ENCODE peak calls at places on chromosomes 5 and 9, in five cellular contexts. S is astrocyte, X is HCT116, W is spleen, B is sigmoid colon. M is an unnamed sample.

GRCh38 chr9:115964710-115965347 is 188.8 kb upstream of the PAPPA start:
- DNase-seq in S (no peak), X (no peak), W (no peak), B (no peak), M (no peak)

GRCh38 chr9:86487222-86487841 is 133.1 kb upstream of the TUT7 start:
- DNase-seq in S (peak; percentile 36), X (peak; percentile 31), W (no peak), B (no peak), M (no peak)

GRCh38 chr9:95341262-95342011 is 23.9 kb upstream of the FANCC start:
- DNase-seq in S (no peak), X (no peak), W (no peak), B (no peak), M (no peak)

GRCh38 chr9:127162046-127162445 is 39.6 kb upstream of the ANGPTL2 start:
- DNase-seq in S (no peak), X (no peak), W (no peak), B (peak; percentile 47), M (no peak)

GRCh38 chr5:123943136-123943535 is 431.2 kb downstream of the CSNK1G3 start:
- DNase-seq in S (no peak), X (no peak), W (no peak), B (no peak), M (no peak)

GRCh38 chr9:94759937-94760336 is 33.4 kb downstream of the AOPEP start:
- DNase-seq in S (no peak), X (no peak), W (no peak), B (no peak), M (no peak)

GRCh38 chr5:140109818-140110733 is 3.8 kb upstream of the PURA start:
- DNase-seq in S (no peak), X (no peak), W (no peak), B (no peak), M (no peak)

GRCh38 chr9:95459867-95460626 is 56.7 kb downstream of the PTCH1 start:
- DNase-seq in S (no peak), X (no peak), W (no peak), B (no peak), M (no peak)

GRCh38 chr9:109401169-109401989 is 80.5 kb upstream of the EPB41L4B start:
- DNase-seq in S (peak; percentile 17), X (peak; percentile 49), W (no peak), B (no peak), M (no peak)

GRCh38 chr5:31459594-31459993 is 72.3 kb downstream of the DROSHA start:
- DNase-seq in S (peak; percentile 38), X (no peak), W (no peak), B (no peak), M (no peak)

GRCh38 chr5:22572941-22573340 is 280.2 kb downstream of the CDH12 start:
- DNase-seq in S (no peak), X (no peak), W (no peak), B (no peak), M (no peak)

GRCh38 chr9:17004500-17004899 is 130.3 kb upstream of the CNTLN start:
- DNase-seq in S (peak; percentile 14), X (no peak), W (no peak), B (no peak), M (no peak)

GRCh38 chr5:146533260-146533857 is 17.4 kb upstream of the GPR151 start:
- DNase-seq in S (peak; percentile 41), X (peak; percentile 73), W (peak; percentile 77), B (no peak), M (peak; percentile 66)

DNA sequence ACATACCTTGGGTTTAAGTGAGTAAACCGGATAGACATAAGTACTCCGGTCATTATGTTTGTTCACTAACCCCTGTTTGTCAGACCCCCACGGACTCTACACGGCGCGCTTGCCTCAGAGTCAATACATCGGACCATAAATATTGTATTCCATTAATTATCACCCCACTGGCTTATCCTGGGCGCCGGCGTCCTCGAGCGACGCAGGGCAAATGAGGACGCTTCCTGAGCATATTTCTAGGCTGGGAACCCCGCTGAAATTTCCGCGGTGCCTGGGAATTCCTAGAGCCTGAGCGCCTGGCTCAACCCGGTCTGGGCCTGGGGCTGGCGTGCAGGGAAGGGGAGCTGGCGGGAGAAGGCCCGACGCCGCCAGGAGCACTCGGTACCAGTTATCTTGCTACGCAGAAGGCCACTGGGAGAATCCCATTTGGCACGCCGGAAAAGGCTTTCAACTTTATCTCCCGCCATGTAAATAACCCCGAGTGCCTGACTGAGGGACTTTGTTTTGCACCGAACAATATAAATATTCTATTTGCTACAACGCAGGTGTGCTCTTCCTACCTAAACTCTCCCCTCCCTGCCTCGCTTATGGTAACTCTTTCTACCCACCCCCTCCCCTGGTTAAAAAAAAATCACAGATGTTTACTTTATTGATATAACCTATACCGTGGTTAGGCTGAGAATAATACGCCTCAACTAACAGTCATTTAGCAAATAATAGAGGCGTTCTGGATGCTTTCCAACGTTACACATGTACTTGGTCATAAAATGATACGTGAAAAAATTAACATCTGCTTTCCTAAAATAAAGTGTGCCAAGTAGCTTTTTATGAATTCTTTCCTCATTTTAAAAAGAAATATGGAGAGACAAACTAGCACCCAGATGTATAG is 19.5 kb downstream of the NR2F1 start:
- DNase-seq in S (no peak), X (no peak), W (no peak), B (no peak), M (no peak)
- H3K4me3 ChIP-seq in S (peak overlapping the region; percentile 49), X (no peak overlapping the region), W (no peak overlapping the region), B (no peak overlapping the region), M (peak overlapping the region; percentile 23)

GRCh38 chr9:136729926-136730325 is 12.8 kb downstream of the LCN10 start:
- DNase-seq in S (no peak), X (no peak), W (no peak), B (no peak), M (no peak)
- H3K27ac ChIP-seq in S (no peak overlapping the region), X (peak overlapping the region; percentile 97), W (no peak overlapping the region), B (no peak overlapping the region), M (no peak overlapping the region)

DNA sequence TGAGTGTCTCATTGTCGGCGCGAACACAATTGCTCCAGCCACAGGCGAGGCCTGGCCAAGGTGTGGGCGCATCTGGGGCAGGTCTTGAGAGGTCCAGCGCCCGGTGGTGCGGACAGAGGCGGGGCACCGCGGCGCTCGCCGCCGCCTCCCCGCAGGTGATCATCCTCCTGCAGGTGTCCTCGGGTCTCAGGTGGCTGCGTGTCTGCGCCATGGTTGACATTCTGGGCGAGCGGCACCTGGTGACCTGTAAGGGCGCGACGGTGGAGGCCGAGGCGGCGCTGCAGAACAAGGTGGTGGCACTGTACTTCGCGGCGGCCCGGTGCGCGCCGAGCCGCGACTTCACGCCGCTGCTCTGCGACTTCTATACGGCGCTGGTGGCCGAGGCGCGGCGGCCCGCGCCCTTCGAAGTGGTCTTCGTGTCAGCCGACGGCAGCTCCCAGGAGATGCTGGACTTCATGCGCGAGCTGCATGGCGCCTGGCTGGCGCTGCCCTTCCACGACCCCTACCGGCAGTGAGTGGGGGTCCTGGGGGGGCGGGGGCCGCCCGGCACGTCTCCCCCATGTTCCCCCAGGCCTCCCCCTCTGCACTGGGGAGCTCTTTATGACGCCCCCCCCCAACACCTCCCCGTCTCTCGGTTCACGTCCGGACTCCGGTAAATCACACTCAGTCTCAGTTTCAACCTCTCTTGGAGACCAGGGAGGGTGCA is 401 bp downstream of the NXNL2 start:
- DNase-seq in S (no peak), X (no peak), W (peak; percentile 86), B (no peak), M (no peak)
- TF ChIP-seq CTCF in S (no peak), X (no peak), W (no peak), B (no peak), M (no peak)

DNA sequence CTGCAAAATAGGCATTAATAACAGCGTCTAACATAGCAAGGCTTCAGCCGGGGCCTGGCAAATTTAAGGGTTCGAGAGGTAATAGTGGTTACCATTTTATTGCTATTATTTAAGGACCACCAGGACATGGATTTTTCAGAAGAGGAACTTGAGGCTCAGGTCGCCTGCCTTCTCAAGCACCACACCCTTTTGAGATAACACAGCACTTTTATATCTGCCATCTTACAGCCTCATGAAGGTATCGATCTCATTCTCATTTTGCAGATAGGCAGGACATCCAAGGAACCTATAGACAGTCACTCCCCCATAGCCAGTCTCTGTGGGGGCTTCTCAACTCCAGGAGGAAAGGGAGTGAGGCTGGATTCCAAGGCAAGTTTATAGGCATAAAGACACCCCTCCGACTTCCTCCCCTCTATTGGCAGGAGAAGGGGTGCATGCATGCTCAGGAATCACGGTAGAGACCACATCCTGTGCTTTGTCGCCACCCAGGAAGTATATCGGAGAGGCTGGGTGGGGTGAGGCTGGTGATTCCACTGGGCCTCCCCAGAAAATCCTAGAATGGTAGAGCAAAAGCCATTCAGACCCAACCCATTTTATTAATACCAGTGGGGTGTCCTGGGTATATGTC is 2.3 kb downstream of the ANXA6 start:
- DNase-seq in S (no peak), X (no peak), W (peak; percentile 86), B (no peak), M (no peak)
- H3K4me3 ChIP-seq in S (peak overlapping the region; percentile 83), X (no peak overlapping the region), W (peak overlapping the region; percentile 85), B (peak overlapping the region; percentile 74), M (no peak overlapping the region)

GRCh38 chr5:132775439-132776076 is 1.5 kb downstream of the SEPTIN8 start:
- DNase-seq in S (peak; percentile 35), X (no peak), W (no peak), B (peak; percentile 47), M (no peak)

GRCh38 chr5:132778129-132778528 is 1.1 kb upstream of the SEPTIN8 start:
- DNase-seq in S (no peak), X (no peak), W (no peak), B (peak; percentile 46), M (peak; percentile 33)

GRCh38 chr5:132777209-132778069 is at the start of gene SEPTIN8:
- DNase-seq in S (no peak), X (no peak), W (peak; percentile 82), B (peak; percentile 82), M (peak; percentile 68)

GRCh38 chr5:132776077-132776931 is 735 bp downstream of the SEPTIN8 start:
- DNase-seq in S (peak; percentile 25), X (no peak), W (no peak), B (peak; percentile 71), M (peak; percentile 67)

DNA sequence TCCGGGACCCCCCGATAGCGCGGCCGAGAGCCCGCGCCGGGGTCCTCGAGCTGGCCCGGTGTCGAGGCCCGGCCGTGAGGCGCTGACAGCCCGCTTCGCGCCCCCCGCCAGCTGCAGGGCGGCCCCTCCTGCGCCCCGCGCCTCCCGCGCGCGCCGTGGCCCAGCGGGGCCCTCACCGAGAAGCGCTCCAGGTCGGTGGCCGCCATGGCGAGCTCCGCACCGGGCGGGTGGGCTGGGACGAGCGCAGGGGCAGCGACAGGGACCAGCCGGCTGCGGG is 169 bp downstream of the SEPTIN8 start:
- DNase-seq in S (no peak), X (no peak), W (no peak), B (no peak), M (no peak)
- H3K27ac ChIP-seq in S (no peak overlapping the region), X (peak overlapping the region; percentile 55), W (peak overlapping the region; percentile 82), B (peak overlapping the region; percentile 82), M (peak overlapping the region; percentile 91)

DNA sequence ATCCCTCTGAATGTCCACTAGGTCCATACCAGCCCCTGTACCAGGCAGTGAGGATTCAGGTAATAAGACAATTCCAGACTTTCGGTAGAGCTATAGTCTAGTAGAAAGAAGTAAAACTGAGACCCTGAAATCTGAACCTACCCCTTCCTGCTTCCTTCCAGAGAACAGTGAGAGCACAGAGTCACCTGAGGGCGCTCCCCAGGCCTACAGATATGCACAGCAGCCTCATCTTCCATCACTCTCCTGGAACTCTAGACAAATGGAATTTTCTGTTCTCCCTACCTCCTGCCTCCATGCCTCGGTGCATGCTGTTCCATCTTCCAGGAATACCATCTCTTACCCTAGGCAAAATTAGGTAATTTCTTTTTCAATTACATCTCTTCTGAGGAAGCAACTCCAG is 3.1 kb upstream of the GNA14 start:
- DNase-seq in S (no peak), X (no peak), W (no peak), B (no peak), M (no peak)
- TF ChIP-seq CTCF in S (no peak), X (no peak), W (no peak), B (no peak), M (no peak)

GRCh38 chr5:176534640-176535039 is 2.6 kb downstream of the RNF44 start:
- DNase-seq in S (no peak), X (no peak), W (peak; percentile 81), B (no peak), M (no peak)
- H3K4me3 ChIP-seq in S (no peak overlapping the region), X (no peak overlapping the region), W (peak overlapping the region; percentile 99), B (no peak overlapping the region), M (peak overlapping the region; percentile 91)

M was measured in dorsolateral prefrontal cortex.